ENCODE peak calls at places on chromosomes 4 and X, in four cellular contexts. T is K562, E is A549, V is WTC11. P is an unnamed sample.

GRCh38 chr4:121192013-121192412 is 27.9 kb upstream of the TNIP3 start:
- DNase-seq in E (no peak), V (no peak), T (no peak), P (no peak)

GRCh38 chr4:25031077-25031606 is 396 bp upstream of the LGI2 start:
- DNase-seq in T (no peak), E (no peak), V (peak), P (no peak)

GRCh38 chr4:147730333-147730732 is 1.6 kb upstream of the ARHGAP10 start:
- DNase-seq in T (no peak), V (no peak), E (no peak), P (peak)

GRCh38 chr4:112031712-112032328 is 113.4 kb upstream of the FAM241A start:
- DNase-seq in T (peak), V (no peak), E (peak), P (peak)

GRCh38 chrX:154368630-154369452 is 5.6 kb downstream of the FLNA start:
- DNase-seq in T (peak), V (peak), E (peak), P (peak)

GRCh38 chr4:1336079-1336478 is 10.9 kb upstream of the UVSSA start:
- DNase-seq in V (no peak), E (peak), T (no peak), P (peak)

GRCh38 chr4:127555106-127555505 is 77.7 kb upstream of the INTU start:
- DNase-seq in E (no peak), V (no peak), T (no peak), P (no peak)

GRCh38 chr4:165894159-165894558 is 21.1 kb downstream of the TLL1 start:
- DNase-seq in E (no peak), T (no peak), V (no peak), P (no peak)

GRCh38 chr4:47465008-47465407 is 1.5 kb upstream of the COMMD8 start:
- DNase-seq in T (no peak), E (no peak), V (no peak), P (no peak)

GRCh38 chr4:153283260-153283659 is 61.2 kb upstream of the MND1 start:
- DNase-seq in V (no peak), E (no peak), T (no peak), P (no peak)

GRCh38 chrX:6989858-6990257 is 157.7 kb upstream of the STS start:
- DNase-seq in V (no peak), T (no peak), E (no peak), P (no peak)

GRCh38 chr4:153940916-153941315 is 152.0 kb upstream of the SFRP2 start:
- DNase-seq in T (no peak), V (no peak), E (no peak), P (no peak)

GRCh38 chr4:74098628-74098995 is 383 bp downstream of the CXCL2 start:
- DNase-seq in V (peak), T (no peak), E (no peak), P (no peak)

GRCh38 chr4:17544831-17545234 is 29.9 kb downstream of the CLRN2 start:
- DNase-seq in V (no peak), E (no peak), T (no peak), P (peak)

GRCh38 chrX:129781134-129782014 is 1.6 kb downstream of the SASH3 start:
- DNase-seq in T (no peak), V (no peak), E (no peak), P (no peak)

GRCh38 chr4:76377922-76378321 is 43.0 kb downstream of the CCDC158 start:
- DNase-seq in E (peak), V (peak), T (peak), P (peak)

GRCh38 chr4:176357359-176358082 is 37.8 kb downstream of the SPCS3 start:
- DNase-seq in V (no peak), E (no peak), T (no peak), P (no peak)

GRCh38 chr4:16530688-16531635 is 304.7 kb upstream of the TAPT1 start:
- DNase-seq in E (no peak), T (no peak), V (no peak), P (no peak)

GRCh38 chrX:630922-631496 is 418 bp downstream of the SHOX start:
- DNase-seq in E (peak), T (no peak), V (peak), P (no peak)

GRCh38 chr4:72418458-72418857 is 150.6 kb downstream of the ADAMTS3 start:
- DNase-seq in E (no peak), V (no peak), T (peak), P (no peak)

GRCh38 chr4:41369680-41370079 is 113.0 kb downstream of the UCHL1 start:
- DNase-seq in E (no peak), V (no peak), T (no peak), P (no peak)

GRCh38 chr4:44916406-44916805 is 190.1 kb upstream of the GNPDA2 start:
- DNase-seq in E (peak), V (no peak), T (no peak), P (no peak)

GRCh38 chr4:45385306-45385705 is 659.0 kb upstream of the GNPDA2 start:
- DNase-seq in T (no peak), E (no peak), V (no peak), P (no peak)

GRCh38 chrX:107565916-107566602 is 62.3 kb upstream of the PRPS1 start:
- DNase-seq in E (peak), V (peak), T (peak), P (peak)

GRCh38 chr4:81621490-81621889 is 149.8 kb upstream of the RASGEF1B start:
- DNase-seq in T (no peak), E (no peak), V (no peak), P (no peak)

GRCh38 chr4:163476761-163477438 is 3.3 kb upstream of the TKTL2 start:
- DNase-seq in T (no peak), V (no peak), E (no peak), P (no peak)

GRCh38 chrX:102067966-102068723 is 57.3 kb upstream of the TCEAL2 start:
- DNase-seq in V (no peak), E (peak), T (peak), P (peak)

GRCh38 chr4:1074077-1074476 is 39.3 kb downstream of the RNF212 start:
- DNase-seq in V (no peak), T (no peak), E (no peak), P (no peak)

GRCh38 chrX:115229337-115229991 is 4.4 kb downstream of the LRCH2 start:
- DNase-seq in V (no peak), E (no peak), T (no peak), P (no peak)

GRCh38 chr4:140330311-140330900 is 43.0 kb upstream of the SCOC start:
- DNase-seq in T (no peak), E (peak), V (no peak), P (peak)

GRCh38 chr4:40750461-40751258 is 905 bp downstream of the NSUN7 start:
- DNase-seq in E (no peak), V (peak), T (no peak), P (no peak)

GRCh38 chr4:20603671-20604313 is 96.5 kb upstream of the PACRGL start:
- DNase-seq in E (no peak), T (no peak), V (no peak), P (no peak)

GRCh38 chr4:173301518-173302201 is 32.5 kb downstream of the HMGB2 start:
- DNase-seq in E (peak), T (peak), V (no peak), P (no peak)

GRCh38 chr4:20074450-20074849 is 177.3 kb upstream of the SLIT2 start:
- DNase-seq in T (no peak), E (no peak), V (no peak), P (no peak)

GRCh38 chr4:8736083-8736825 is 135.4 kb downstream of the HMX1 start:
- DNase-seq in E (no peak), T (no peak), V (no peak), P (no peak)

GRCh38 chrX:44904542-44905115 is 31.6 kb downstream of the KDM6A start:
- DNase-seq in T (no peak), E (no peak), V (no peak), P (no peak)

GRCh38 chr4:11632015-11632414 is 203.3 kb upstream of the HS3ST1 start:
- DNase-seq in V (no peak), T (no peak), E (no peak), P (no peak)

GRCh38 chr4:113919145-113919544 is 60.3 kb downstream of the ARSJ start:
- DNase-seq in T (no peak), E (no peak), V (no peak), P (no peak)
- TF ChIP-seq HMGXB4 in T (no peak), E (no peak), V (no peak), P (no peak)

GRCh38 chr4:59161249-59161648 is 2038.9 kb upstream of the ADGRL3 start:
- DNase-seq in E (no peak), V (no peak), T (no peak), P (no peak)
- TF ChIP-seq HMGXB4 in E (no peak), V (no peak), T (no peak), P (no peak)

GRCh38 chrX:68196939-68197791 is 236.1 kb downstream of the OPHN1 start:
- DNase-seq in V (peak), T (peak), E (peak), P (peak)
- TF ChIP-seq HMGXB4 in V (no peak), T (no peak), E (no peak), P (no peak)

GRCh38 chr4:38834570-38834969 is 22.0 kb downstream of the TLR6 start:
- DNase-seq in E (no peak), T (no peak), V (no peak), P (no peak)

GRCh38 chr4:38842998-38843397 is 13.6 kb downstream of the TLR6 start:
- DNase-seq in V (no peak), E (no peak), T (no peak), P (no peak)

GRCh38 chr4:38837334-38837733 is 19.3 kb downstream of the TLR6 start:
- DNase-seq in T (no peak), E (no peak), V (no peak), P (no peak)

GRCh38 chr4:38832624-38833528 is 23.7 kb downstream of the TLR6 start:
- DNase-seq in E (no peak), V (peak), T (no peak), P (no peak)

GRCh38 chr4:38837849-38838248 is 18.8 kb downstream of the TLR6 start:
- DNase-seq in V (no peak), T (no peak), E (no peak), P (no peak)
- TF ChIP-seq HMGXB4 in V (no peak), T (no peak), E (no peak), P (no peak)

P was measured in HepG2.